ENCODE peak calls at places on chromosomes 3 and 15, in five cellular contexts. H is stomach, G is ACHN, P is iPS-NIHi11, N is epithelial cell of esophagus. D is an unnamed sample.

GRCh38 chr3:194384569-194385001 is 14.5 kb downstream of the GP5 start:
- DNase-seq in H (no peak), G (no peak), P (no peak), N (no peak), D (no peak)

GRCh38 chr3:11982341-11982948 is 21.7 kb upstream of the SYN2 start:
- DNase-seq in H (no peak), G (no peak), P (no peak), N (no peak), D (no peak)

GRCh38 chr3:101635345-101635744 is 41.6 kb downstream of the ZBTB11 start:
- DNase-seq in H (no peak), G (no peak), P (no peak), N (no peak), D (no peak)

GRCh38 chr3:167941234-167941995 is 154.3 kb downstream of the GOLIM4 start:
- DNase-seq in H (no peak), G (no peak), P (no peak), N (peak; percentile 44), D (no peak)

GRCh38 chr15:39804026-39804425 is 21.4 kb upstream of the FSIP1 start:
- DNase-seq in H (no peak), G (no peak), P (no peak), N (peak; percentile 96), D (no peak)

GRCh38 chr3:177615015-177615414 is 417.7 kb upstream of the TBL1XR1 start:
- DNase-seq in H (peak; percentile 77), G (no peak), P (no peak), N (peak; percentile 74), D (no peak)

GRCh38 chr3:113002676-113003075 is 11.9 kb downstream of the GTPBP8 start:
- DNase-seq in H (no peak), G (no peak), P (no peak), N (peak; percentile 19), D (no peak)

GRCh38 chr15:53196235-53196634 is 406.1 kb upstream of the ONECUT1 start:
- DNase-seq in H (no peak), G (no peak), P (no peak), N (no peak), D (no peak)

GRCh38 chr3:52845691-52846426 is 11.0 kb upstream of the MUSTN1 start:
- DNase-seq in H (no peak), G (no peak), P (peak; percentile 57), N (no peak), D (no peak)